ENCODE peak calls at places on chromosomes 12 and 14, in five cellular contexts. B is left ventricle myocardium inferior, S is AG09309, C is dorsolateral prefrontal cortex, M is natural killer cell. X is an unnamed sample.
A peak's percentile ranks its signal among the peaks of the same experiment; 100 is the strongest.

GRCh38 chr12:96233941-96234461 is 39.8 kb downstream of the ELK3 start:
- DNase-seq in B (peak; percentile 92), C (peak; percentile 97), M (no peak), S (peak; percentile 96), X (no peak)

GRCh38 chr14:37124617-37125016 is 47.8 kb downstream of the SLC25A21 start:
- DNase-seq in M (no peak), S (no peak), B (no peak), C (no peak), X (no peak)

GRCh38 chr12:62631531-62632520 is 165.2 kb downstream of the MON2 start:
- DNase-seq in S (peak; percentile 79), C (peak; percentile 66), M (no peak), B (peak; percentile 71), X (peak; percentile 30)

GRCh38 chr14:104552738-104553125 is 26.8 kb upstream of the C14orf180 start:
- DNase-seq in B (no peak), S (no peak), M (no peak), C (no peak), X (peak; percentile 10)

GRCh38 chr12:115140981-115141380 is 457.0 kb upstream of the TBX3 start:
- DNase-seq in B (no peak), M (no peak), S (no peak), C (no peak), X (no peak)

GRCh38 chr12:116244001-116244400 is 33.5 kb downstream of the MED13L start:
- DNase-seq in S (no peak), C (no peak), M (no peak), B (no peak), X (no peak)

GRCh38 chr14:50874842-50875241 is 3.0 kb downstream of the ABHD12B start:
- DNase-seq in C (no peak), M (no peak), B (no peak), S (no peak), X (no peak)

GRCh38 chr12:1523558-1524050 is 70.8 kb downstream of the FBXL14 start:
- DNase-seq in S (no peak), M (no peak), C (no peak), B (no peak), X (no peak)

GRCh38 chr12:114954626-114955025 is 270.7 kb upstream of the TBX3 start:
- DNase-seq in B (no peak), C (no peak), M (no peak), S (no peak), X (no peak)

GRCh38 chr12:131883521-131883900 is 10.9 kb upstream of the ULK1 start:
- DNase-seq in C (no peak), B (no peak), M (no peak), S (no peak), X (no peak)

GRCh38 chr12:64946132-64946829 is 121.8 kb downstream of the TBC1D30 start:
- DNase-seq in C (peak; percentile 87), B (peak; percentile 63), S (no peak), M (no peak), X (no peak)

GRCh38 chr12:57737467-57738141 is 938 bp downstream of the AGAP2 start:
- DNase-seq in B (no peak), S (no peak), C (no peak), M (no peak), X (no peak)
- TF ChIP-seq CTCF in B (peak; percentile 39), S (peak; percentile 37), C (no peak), M (no peak), X (no peak)

GRCh38 chr12:80941916-80942315 is 4.2 kb upstream of the LIN7A start:
- DNase-seq in C (no peak), M (no peak), S (no peak), B (no peak), X (no peak)

GRCh38 chr12:80943345-80943744 is 5.6 kb upstream of the LIN7A start:
- DNase-seq in S (no peak), B (no peak), C (no peak), M (no peak), X (no peak)

DNA sequence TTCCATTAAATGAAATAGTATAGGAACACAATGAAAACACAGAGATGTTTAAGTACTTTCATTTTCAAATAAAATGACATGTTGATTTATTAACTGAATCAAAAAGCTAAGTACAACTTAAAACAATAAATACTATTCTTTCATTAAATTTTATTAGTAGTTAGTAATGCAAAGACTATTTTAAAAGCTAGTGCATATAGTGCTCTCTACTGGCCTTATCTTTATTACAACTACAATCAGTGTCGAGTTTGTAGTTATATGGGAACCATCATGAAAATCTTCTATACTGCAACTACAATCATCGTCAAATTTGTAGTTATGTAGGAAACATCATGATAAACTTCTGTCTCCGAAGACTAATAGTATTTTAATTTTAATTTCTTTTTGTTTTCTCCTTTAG is 8.9 kb upstream of the LIN7A start:
- DNase-seq in M (no peak), B (no peak), S (no peak), C (no peak), X (no peak)
- TF ChIP-seq CTCF in M (no peak), B (peak; percentile 57), S (peak; percentile 32), C (no peak), X (no peak)

GRCh38 chr12:53478865-53479264 is 20.4 kb downstream of the MAP3K12 start:
- DNase-seq in C (no peak), S (no peak), M (no peak), B (no peak), X (no peak)

GRCh38 chr12:53481108-53481442 is 18.2 kb downstream of the MAP3K12 start:
- DNase-seq in M (no peak), S (no peak), B (no peak), C (no peak), X (no peak)

GRCh38 chr12:53476769-53477209 is 22.5 kb downstream of the MAP3K12 start:
- DNase-seq in M (no peak), C (no peak), S (no peak), B (no peak), X (no peak)

GRCh38 chr12:53480425-53481107 is 18.7 kb downstream of the MAP3K12 start:
- DNase-seq in S (no peak), M (no peak), C (no peak), B (no peak), X (no peak)

DNA sequence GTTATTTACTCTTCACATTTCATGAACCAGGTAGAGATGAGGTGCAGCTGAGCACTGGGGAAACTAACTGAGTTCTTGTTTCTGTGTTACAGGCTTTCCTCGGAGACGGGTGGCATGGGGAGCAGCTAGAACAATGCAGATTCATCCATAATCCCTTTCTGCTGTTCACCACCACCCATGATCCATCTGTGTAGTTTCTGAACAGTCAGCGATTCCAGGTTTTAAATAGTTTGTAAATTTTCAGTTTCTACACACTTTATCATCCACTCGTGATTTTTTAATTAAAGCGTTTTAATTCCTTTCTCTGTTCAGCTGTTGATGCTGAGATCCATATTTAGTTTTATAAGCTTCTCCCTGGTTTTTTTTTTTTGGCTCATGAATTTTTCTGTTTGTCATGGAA is 19.9 kb downstream of the MAP3K12 start:
- DNase-seq in B (no peak), M (no peak), S (no peak), C (no peak), X (no peak)
- TF ChIP-seq CTCF in B (no peak), M (no peak), S (no peak), C (no peak), X (no peak)

DNA sequence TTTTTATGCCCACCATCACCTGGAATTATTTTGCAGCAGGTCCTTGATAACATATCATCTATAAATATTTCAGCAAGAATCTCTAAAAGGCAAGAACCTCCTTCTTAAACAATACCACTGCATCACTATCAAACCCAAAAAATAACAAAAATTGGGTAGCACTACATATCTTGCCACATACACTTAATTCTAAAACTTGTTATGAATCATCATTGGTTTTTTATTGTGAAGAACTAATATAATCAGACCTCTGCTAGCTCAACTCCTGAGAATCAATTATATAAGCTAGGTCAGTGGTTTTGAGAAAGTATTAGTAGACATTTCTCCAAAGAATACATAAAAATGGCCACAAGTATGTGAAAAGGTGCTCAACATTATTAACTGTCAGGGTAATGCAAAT is 23.8 kb downstream of the SLC38A1 start:
- DNase-seq in M (no peak), S (no peak), B (no peak), C (no peak), X (no peak)
- TF ChIP-seq CTCF in M (no peak), S (no peak), B (no peak), C (no peak), X (no peak)

GRCh38 chr14:52146504-52146903 is 77.6 kb upstream of the NID2 start:
- DNase-seq in B (no peak), C (no peak), S (no peak), M (no peak), X (no peak)
- TF ChIP-seq CTCF in B (no peak), C (no peak), S (peak; percentile 49), M (no peak), X (no peak)

DNA sequence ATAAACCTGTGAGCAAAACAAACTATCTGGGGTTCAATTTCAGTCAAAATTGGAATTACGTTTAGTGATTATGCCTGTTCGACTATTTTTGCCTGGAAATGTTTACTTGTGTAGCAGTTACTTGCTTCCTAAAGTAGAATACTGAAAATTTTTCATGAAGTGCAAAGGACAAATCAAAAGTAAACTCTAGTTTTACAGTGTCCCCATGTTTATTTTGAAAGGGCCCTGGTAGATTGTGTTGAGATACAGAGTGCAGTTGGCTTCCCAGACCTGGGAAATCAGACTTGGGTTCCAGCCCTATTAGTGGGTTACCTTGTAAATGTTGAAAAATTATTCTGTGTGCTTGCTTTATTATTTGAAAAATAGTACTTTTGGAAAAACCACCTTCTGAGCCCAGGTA is 17.3 kb downstream of the KLRB1 start:
- DNase-seq in M (no peak), B (no peak), S (no peak), C (no peak), X (no peak)
- TF ChIP-seq CTCF in M (no peak), B (no peak), S (no peak), C (no peak), X (no peak)

X was measured in activated B cell treated with CpG ODN at 0.5 μM for 24 hours.